ENCODE peak calls at places on chromosomes 13 and 19, in four cellular contexts. Y is SK-N-SH, K is GM12878, V is K562. Q is an unnamed sample.

GRCh38 chr19:47032171-47032811 is 12.7 kb downstream of the NPAS1 start:
- DNase-seq in K (no peak), Y (peak; percentile 75), V (peak; percentile 63), Q (peak; percentile 90)

GRCh38 chr13:98509271-98510155 is 67.4 kb downstream of the STK24 start:
- DNase-seq in K (peak; percentile 79), V (peak; percentile 93), Y (no peak), Q (no peak)

GRCh38 chr19:4969772-4970531 is 1.0 kb downstream of the KDM4B start:
- DNase-seq in V (peak; percentile 44), Y (peak; percentile 47), K (peak; percentile 27), Q (no peak)

GRCh38 chr13:43786766-43787517 is at the start of gene ENOX1:
- DNase-seq in V (no peak), Y (peak; percentile 92), K (no peak), Q (no peak)

GRCh38 chr13:43942301-43942700 is 62.6 kb downstream of the LACC1 start:
- DNase-seq in K (no peak), Y (no peak), V (no peak), Q (no peak)

GRCh38 chr13:100666124-100666523 is 8.5 kb downstream of the TMTC4 start:
- DNase-seq in Y (peak; percentile 64), V (no peak), K (no peak), Q (no peak)

GRCh38 chr19:5567360-5567970 is at the start of gene TINCR:
- DNase-seq in K (no peak), V (no peak), Y (peak; percentile 77), Q (no peak)

GRCh38 chr19:5360003-5360820 is 19.6 kb upstream of the PTPRS start:
- DNase-seq in K (no peak), Y (peak; percentile 37), V (no peak), Q (no peak)

GRCh38 chr13:98854448-98854847 is 102.0 kb upstream of the SLC15A1 start:
- DNase-seq in V (no peak), K (no peak), Y (no peak), Q (no peak)

GRCh38 chr13:101092985-101093384 is 323.3 kb downstream of the NALCN start:
- DNase-seq in V (no peak), K (no peak), Y (no peak), Q (no peak)

GRCh38 chr19:35090795-35091214 is 24.8 kb upstream of the FXYD3 start:
- DNase-seq in V (no peak), Y (no peak), K (no peak), Q (peak; percentile 72)

GRCh38 chr13:101572456-101572855 is 120.0 kb downstream of the ITGBL1 start:
- DNase-seq in Y (no peak), K (no peak), V (no peak), Q (no peak)

GRCh38 chr19:15402411-15403150 is 16.2 kb downstream of the AKAP8L start:
- DNase-seq in Y (no peak), K (no peak), V (no peak), Q (no peak)

GRCh38 chr19:48815870-48816501 is 5.2 kb upstream of the BCAT2 start:
- DNase-seq in Y (peak; percentile 36), V (peak; percentile 44), K (no peak), Q (no peak)

GRCh38 chr19:38267780-38268430 is 3.5 kb downstream of the SPINT2 start:
- DNase-seq in Y (no peak), K (no peak), V (no peak), Q (no peak)

GRCh38 chr13:98184796-98185195 is 7.7 kb upstream of the RNF113B start:
- DNase-seq in K (no peak), V (no peak), Y (no peak), Q (no peak)

GRCh38 chr19:43450545-43450997 is 14.8 kb downstream of the LYPD3 start:
- DNase-seq in Y (no peak), K (no peak), V (no peak), Q (no peak)

GRCh38 chr13:107730835-107731234 is 484.5 kb downstream of the LIG4 start:
- DNase-seq in V (no peak), Y (no peak), K (no peak), Q (no peak)

GRCh38 chr13:48009298-48009697 is 8.2 kb upstream of the SUCLA2 start:
- DNase-seq in Y (no peak), V (no peak), K (no peak), Q (no peak)

GRCh38 chr13:75250526-75251183 is 231.3 kb downstream of the TBC1D4 start:
- DNase-seq in K (no peak), Y (no peak), V (no peak), Q (no peak)

GRCh38 chr19:45767410-45767880 is 1.6 kb downstream of the SIX5 start:
- DNase-seq in V (peak; percentile 89), Y (no peak), K (no peak), Q (no peak)

GRCh38 chr13:106488075-106488474 is 47.4 kb downstream of the EFNB2 start:
- DNase-seq in Y (no peak), K (no peak), V (no peak), Q (no peak)

GRCh38 chr13:51981355-51981754 is 29.9 kb downstream of the ATP7B start:
- DNase-seq in K (no peak), V (no peak), Y (no peak), Q (no peak)

GRCh38 chr19:1067341-1068103 is 555 bp downstream of the ARHGAP45 start:
- DNase-seq in K (no peak), V (no peak), Y (no peak), Q (no peak)

GRCh38 chr13:113668491-113668971 is 1.5 kb downstream of the GRK1 start:
- DNase-seq in V (no peak), Y (no peak), K (no peak), Q (no peak)

DNA sequence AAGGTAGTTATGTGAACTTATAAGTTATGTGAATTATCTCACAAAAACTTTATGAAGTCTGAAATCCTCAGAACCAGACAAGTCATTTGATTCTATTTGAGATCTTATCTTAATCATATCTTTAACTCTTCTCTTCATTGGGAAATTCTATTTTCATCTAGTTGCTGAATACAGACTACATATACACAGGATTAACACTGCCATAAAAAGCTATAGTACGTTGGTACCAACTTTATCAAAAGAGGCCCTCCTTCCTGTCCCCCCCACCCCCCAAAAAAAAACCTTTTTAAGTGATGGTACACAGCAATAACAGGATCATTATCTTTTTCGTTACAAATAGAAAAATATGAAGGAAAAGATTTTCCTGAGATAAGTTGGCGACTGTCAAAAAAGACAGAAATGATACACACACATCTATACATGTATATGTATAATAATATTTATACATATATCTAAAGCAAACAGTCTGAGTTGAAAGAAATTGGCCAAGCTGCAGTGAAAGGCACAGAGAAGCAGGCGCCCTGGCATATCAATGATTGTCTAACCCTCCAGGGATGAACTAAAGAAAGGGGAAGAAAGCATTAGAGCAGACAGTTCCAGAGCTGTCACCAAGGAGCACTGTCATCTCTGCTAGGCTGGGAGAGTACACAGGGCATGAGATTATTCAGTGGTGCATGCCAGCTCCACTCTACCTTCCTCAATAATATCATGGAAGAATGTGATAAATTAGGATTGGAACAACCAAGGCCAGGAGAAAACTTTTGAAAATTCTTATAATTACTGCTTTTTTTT is 116.7 kb downstream of the KLF12 start:
- DNase-seq in Y (peak; percentile 26), K (no peak), V (no peak), Q (no peak)
- TF ChIP-seq YY1 in Y (no peak), K (no peak), V (no peak), Q (no peak)

DNA sequence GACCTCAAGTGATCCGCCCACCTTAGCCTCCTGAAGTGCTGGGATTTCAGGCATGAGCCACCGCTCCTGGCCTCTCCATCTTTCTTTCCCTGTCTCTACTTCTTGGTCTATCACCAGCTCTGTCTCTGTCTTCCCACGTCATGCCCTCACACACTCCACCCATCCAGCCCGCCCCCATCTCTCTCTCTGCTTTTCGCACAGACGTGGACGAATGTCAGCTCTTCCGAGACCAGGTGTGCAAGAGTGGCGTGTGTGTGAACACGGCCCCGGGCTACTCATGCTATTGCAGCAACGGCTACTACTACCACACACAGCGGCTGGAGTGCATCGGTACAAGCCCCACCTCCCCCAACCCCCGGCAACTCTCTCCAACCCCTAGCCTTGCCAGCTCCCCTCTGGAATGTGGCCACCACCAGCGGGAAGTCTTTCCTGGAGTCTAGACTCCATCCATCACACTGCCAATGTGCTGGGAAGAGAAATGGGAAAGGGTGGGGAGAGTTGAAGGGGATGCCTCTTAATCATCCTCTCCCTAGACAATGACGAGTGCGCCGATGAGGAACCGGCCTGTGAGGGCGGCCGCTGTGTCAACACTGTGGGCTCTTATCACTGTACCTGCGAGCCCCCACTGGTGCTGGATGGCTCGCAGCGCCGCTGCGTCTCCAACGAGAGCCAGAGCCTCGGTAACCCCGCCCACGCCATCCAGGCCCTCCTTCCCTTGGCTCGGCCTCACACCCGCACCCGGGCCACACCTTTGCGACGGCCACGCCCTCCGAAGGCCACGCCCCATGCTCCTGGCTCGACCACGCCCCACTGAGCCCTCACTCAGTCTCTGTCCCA is 22.5 kb downstream of the LTBP4 start:
- DNase-seq in Y (peak; percentile 30), K (no peak), V (peak; percentile 99), Q (peak; percentile 100)
- TF ChIP-seq NRF1 in Y (no peak), K (no peak), V (peak; percentile 84), Q (no peak)

GRCh38 chr13:35534343-35534742 is 57.9 kb upstream of the MAB21L1 start:
- DNase-seq in V (no peak), K (no peak), Y (no peak), Q (no peak)
- TF ChIP-seq YY1 in V (no peak), K (no peak), Y (no peak), Q (no peak)

DNA sequence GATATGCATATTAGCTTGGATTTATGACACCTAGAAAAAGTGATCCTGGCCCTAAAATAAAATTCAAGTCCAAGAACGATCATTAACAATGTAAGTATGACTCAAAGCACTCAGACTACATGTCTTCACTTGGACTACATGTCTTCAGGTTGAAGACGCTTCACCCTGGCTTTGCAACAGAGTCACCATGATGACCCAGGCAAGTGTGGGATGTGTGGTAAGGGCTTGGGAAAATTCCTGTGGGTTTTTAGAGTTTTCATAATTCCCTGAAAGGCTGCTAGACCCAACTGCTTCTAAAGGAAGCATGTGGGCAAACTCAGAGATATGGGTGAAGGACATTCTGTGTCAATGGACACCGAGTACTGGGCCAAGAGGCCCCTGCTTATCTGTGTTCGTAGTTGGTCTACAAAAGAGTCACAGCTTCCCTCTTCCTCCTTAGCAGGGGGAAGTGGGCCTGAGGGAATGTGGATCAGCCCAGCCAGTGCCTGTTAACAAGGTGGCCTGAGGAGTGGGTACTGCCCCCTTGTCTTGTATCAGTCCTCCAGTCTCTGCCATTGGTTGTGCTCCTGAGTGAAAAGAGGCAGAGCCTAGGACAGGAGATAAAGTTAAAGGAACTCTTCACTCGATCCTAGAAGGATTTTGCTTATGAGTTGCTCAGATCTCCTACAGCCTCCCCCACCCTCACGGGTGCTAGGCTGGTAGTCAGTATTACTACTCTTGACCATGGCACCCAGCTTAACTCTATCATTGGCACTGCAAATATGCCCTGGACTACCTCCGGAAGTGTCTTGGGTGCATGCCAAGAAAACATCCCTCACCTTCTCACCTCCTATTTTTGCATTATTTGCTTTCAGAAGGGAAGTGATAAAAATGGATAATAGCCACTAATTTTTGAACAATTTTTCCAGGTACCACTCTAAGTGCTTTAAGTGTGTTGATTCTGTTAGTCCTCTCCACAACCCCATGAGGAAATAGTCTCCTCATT is 406.3 kb downstream of the COG6 start:
- DNase-seq in V (no peak), Y (no peak), K (no peak), Q (no peak)
- TF ChIP-seq NRF1 in V (no peak), Y (no peak), K (no peak), Q (no peak)

DNA sequence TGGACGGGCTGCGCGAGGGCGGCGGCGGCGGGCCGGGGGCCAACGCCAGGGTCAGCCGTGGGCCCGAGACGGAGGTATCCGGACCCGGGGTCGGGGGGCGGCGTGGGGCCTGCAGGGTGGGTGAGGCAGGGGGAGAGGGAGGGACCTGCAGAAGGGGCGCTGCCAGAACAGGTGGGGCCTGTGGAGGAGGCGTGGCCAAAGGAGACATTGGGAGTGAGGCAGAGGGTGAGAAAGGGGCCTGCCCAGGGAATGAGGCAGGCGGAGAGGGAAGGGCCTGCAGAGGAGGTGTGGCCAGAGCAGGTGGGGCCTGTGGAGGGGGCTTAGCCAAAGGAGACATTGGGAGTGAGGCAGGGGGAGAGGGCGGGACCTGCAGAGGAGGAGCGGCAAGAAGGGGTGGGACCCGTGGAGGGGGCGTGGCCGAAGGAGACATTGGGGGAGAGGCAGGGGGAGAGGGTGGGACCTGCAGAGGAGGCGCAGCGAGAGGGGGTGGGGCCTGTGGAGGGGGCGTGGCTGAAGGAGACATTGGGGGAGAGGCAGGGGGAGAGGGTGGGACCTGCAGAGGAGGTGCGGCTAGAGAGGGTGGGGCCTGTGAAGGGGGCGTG is 4.2 kb downstream of the PRR36 start:
- DNase-seq in Y (peak; percentile 71), K (no peak), V (peak; percentile 96), Q (peak; percentile 84)
- TF ChIP-seq YY1 in Y (no peak), K (no peak), V (no peak), Q (no peak)